ENCODE peak calls at places on chromosomes 5 and 9, in four cellular contexts. One of them, this sample, is unnamed.

GRCh38 chr5:140109050-140109817 is 4.7 kb upstream of the PURA start:
- DNase-seq in right cardiac atrium: peak; percentile 28
- DNase-seq in Karpas-422: no peak
- DNase-seq in right atrium auricular region: no peak
- DNase-seq in this sample: no peak

GRCh38 chr9:5869315-5870019 is 21.2 kb upstream of the MLANA start:
- DNase-seq in right cardiac atrium: no peak
- DNase-seq in Karpas-422: peak; percentile 73
- DNase-seq in right atrium auricular region: no peak
- DNase-seq in this sample: no peak

GRCh38 chr5:14258840-14259239 is 115.7 kb downstream of the TRIO start:
- DNase-seq in right cardiac atrium: no peak
- DNase-seq in Karpas-422: no peak
- DNase-seq in right atrium auricular region: no peak
- DNase-seq in this sample: no peak

GRCh38 chr5:74763504-74763903 is 3.4 kb downstream of the GFM2 start:
- DNase-seq in right cardiac atrium: no peak
- DNase-seq in Karpas-422: no peak
- DNase-seq in right atrium auricular region: no peak
- DNase-seq in this sample: no peak

GRCh38 chr9:131714821-131715220 is 25.1 kb downstream of the RAPGEF1 start:
- DNase-seq in right cardiac atrium: no peak
- DNase-seq in Karpas-422: no peak
- DNase-seq in right atrium auricular region: no peak
- DNase-seq in this sample: no peak

GRCh38 chr5:132008961-132009680 is 2.3 kb downstream of the ACSL6 start:
- DNase-seq in right cardiac atrium: no peak
- DNase-seq in Karpas-422: peak; percentile 44
- DNase-seq in right atrium auricular region: no peak
- DNase-seq in this sample: no peak

GRCh38 chr5:149423287-149424268 is 44.5 kb upstream of the IL17B start:
- DNase-seq in right cardiac atrium: peak; percentile 83
- DNase-seq in Karpas-422: no peak
- DNase-seq in right atrium auricular region: peak; percentile 73
- DNase-seq in this sample: no peak

GRCh38 chr9:108053555-108054061 is 564.0 kb upstream of the KLF4 start:
- DNase-seq in right cardiac atrium: peak; percentile 79
- DNase-seq in Karpas-422: no peak
- DNase-seq in right atrium auricular region: peak; percentile 84
- DNase-seq in this sample: no peak

GRCh38 chr5:93794954-93795353 is 53.6 kb upstream of the POU5F2 start:
- DNase-seq in right cardiac atrium: no peak
- DNase-seq in Karpas-422: no peak
- DNase-seq in right atrium auricular region: no peak
- DNase-seq in this sample: no peak

GRCh38 chr9:6354072-6354686 is 26.0 kb downstream of the TPD52L3 start:
- DNase-seq in right cardiac atrium: no peak
- DNase-seq in Karpas-422: peak; percentile 84
- DNase-seq in right atrium auricular region: no peak
- DNase-seq in this sample: no peak

GRCh38 chr9:6931913-6932312 is 174.1 kb downstream of the KDM4C start:
- DNase-seq in right cardiac atrium: peak; percentile 48
- DNase-seq in Karpas-422: no peak
- DNase-seq in right atrium auricular region: peak; percentile 66
- DNase-seq in this sample: no peak

GRCh38 chr5:310516-310915 is 11.0 kb upstream of the AHRR start:
- DNase-seq in right cardiac atrium: no peak
- DNase-seq in Karpas-422: no peak
- DNase-seq in right atrium auricular region: peak; percentile 32
- DNase-seq in this sample: no peak

GRCh38 chr5:55934117-55934613 is 60.6 kb downstream of the IL6ST start:
- DNase-seq in right cardiac atrium: no peak
- DNase-seq in Karpas-422: no peak
- DNase-seq in right atrium auricular region: no peak
- DNase-seq in this sample: no peak

GRCh38 chr9:122007837-122008236 is 85.3 kb downstream of the TTLL11 start:
- DNase-seq in right cardiac atrium: no peak
- DNase-seq in Karpas-422: no peak
- DNase-seq in right atrium auricular region: peak; percentile 28
- DNase-seq in this sample: peak; percentile 24

GRCh38 chr9:137787376-137787775 is 90.2 kb upstream of the CACNA1B start:
- DNase-seq in right cardiac atrium: no peak
- DNase-seq in Karpas-422: no peak
- DNase-seq in right atrium auricular region: no peak
- DNase-seq in this sample: no peak

GRCh38 chr5:126445502-126446174 is 22.4 kb downstream of the GRAMD2B start:
- DNase-seq in right cardiac atrium: no peak
- DNase-seq in Karpas-422: no peak
- DNase-seq in right atrium auricular region: no peak
- DNase-seq in this sample: no peak

GRCh38 chr9:129270205-129270604 is 92.1 kb upstream of the IER5L start:
- DNase-seq in right cardiac atrium: no peak
- DNase-seq in Karpas-422: no peak
- DNase-seq in right atrium auricular region: no peak
- DNase-seq in this sample: no peak

GRCh38 chr5:168401880-168402279 is 84.4 kb upstream of the RARS1 start:
- DNase-seq in right cardiac atrium: no peak
- DNase-seq in Karpas-422: no peak
- DNase-seq in right atrium auricular region: no peak
- DNase-seq in this sample: no peak

GRCh38 chr5:5270958-5271605 is 131.0 kb downstream of the ADAMTS16 start:
- DNase-seq in right cardiac atrium: peak; percentile 75
- DNase-seq in Karpas-422: no peak
- DNase-seq in right atrium auricular region: peak; percentile 70
- DNase-seq in this sample: peak; percentile 92

GRCh38 chr9:113349434-113350337 is at the start of gene BSPRY:
- DNase-seq in right cardiac atrium: no peak
- DNase-seq in Karpas-422: no peak
- DNase-seq in right atrium auricular region: no peak
- DNase-seq in this sample: no peak

GRCh38 chr5:149313151-149313841 is 32.0 kb upstream of the GRPEL2 start:
- DNase-seq in right cardiac atrium: no peak
- DNase-seq in Karpas-422: no peak
- DNase-seq in right atrium auricular region: no peak
- DNase-seq in this sample: no peak

GRCh38 chr9:18936094-18936871 is 96.7 kb downstream of the SAXO1 start:
- DNase-seq in right cardiac atrium: no peak
- DNase-seq in Karpas-422: no peak
- DNase-seq in right atrium auricular region: no peak
- DNase-seq in this sample: no peak

GRCh38 chr5:108432024-108432423 is 50.1 kb upstream of the FBXL17 start:
- DNase-seq in right cardiac atrium: no peak
- DNase-seq in Karpas-422: no peak
- DNase-seq in right atrium auricular region: no peak
- DNase-seq in this sample: no peak

GRCh38 chr9:32264171-32264862 is 120.1 kb upstream of the ACO1 start:
- DNase-seq in right cardiac atrium: no peak
- DNase-seq in Karpas-422: no peak
- DNase-seq in right atrium auricular region: no peak
- DNase-seq in this sample: no peak

GRCh38 chr9:120531683-120532300 is 48.2 kb downstream of the CDK5RAP2 start:
- DNase-seq in right cardiac atrium: no peak
- DNase-seq in Karpas-422: peak; percentile 73
- DNase-seq in right atrium auricular region: no peak
- DNase-seq in this sample: no peak

GRCh38 chr5:14463629-14464028 is 118.0 kb upstream of the OTULINL start:
- DNase-seq in right cardiac atrium: peak; percentile 47
- DNase-seq in Karpas-422: no peak
- DNase-seq in right atrium auricular region: no peak
- DNase-seq in this sample: no peak

GRCh38 chr5:180910735-180911134 is 11.8 kb downstream of the BTNL8 start:
- DNase-seq in right cardiac atrium: no peak
- DNase-seq in Karpas-422: no peak
- DNase-seq in right atrium auricular region: no peak
- DNase-seq in this sample: no peak

GRCh38 chr9:38025166-38025565 is 43.9 kb downstream of the SHB start:
- DNase-seq in right cardiac atrium: no peak
- DNase-seq in Karpas-422: peak; percentile 62
- DNase-seq in right atrium auricular region: no peak
- DNase-seq in this sample: no peak

GRCh38 chr9:38027714-38028113 is 41.3 kb downstream of the SHB start:
- DNase-seq in right cardiac atrium: peak; percentile 4
- DNase-seq in Karpas-422: no peak
- DNase-seq in right atrium auricular region: no peak
- DNase-seq in this sample: no peak

GRCh38 chr9:38024036-38024681 is 44.9 kb downstream of the SHB start:
- DNase-seq in right cardiac atrium: no peak
- DNase-seq in Karpas-422: peak; percentile 85
- DNase-seq in right atrium auricular region: no peak
- DNase-seq in this sample: no peak

GRCh38 chr9:38026840-38027527 is 42.0 kb downstream of the SHB start:
- DNase-seq in right cardiac atrium: no peak
- DNase-seq in Karpas-422: peak; percentile 62
- DNase-seq in right atrium auricular region: no peak
- DNase-seq in this sample: no peak

DNA sequence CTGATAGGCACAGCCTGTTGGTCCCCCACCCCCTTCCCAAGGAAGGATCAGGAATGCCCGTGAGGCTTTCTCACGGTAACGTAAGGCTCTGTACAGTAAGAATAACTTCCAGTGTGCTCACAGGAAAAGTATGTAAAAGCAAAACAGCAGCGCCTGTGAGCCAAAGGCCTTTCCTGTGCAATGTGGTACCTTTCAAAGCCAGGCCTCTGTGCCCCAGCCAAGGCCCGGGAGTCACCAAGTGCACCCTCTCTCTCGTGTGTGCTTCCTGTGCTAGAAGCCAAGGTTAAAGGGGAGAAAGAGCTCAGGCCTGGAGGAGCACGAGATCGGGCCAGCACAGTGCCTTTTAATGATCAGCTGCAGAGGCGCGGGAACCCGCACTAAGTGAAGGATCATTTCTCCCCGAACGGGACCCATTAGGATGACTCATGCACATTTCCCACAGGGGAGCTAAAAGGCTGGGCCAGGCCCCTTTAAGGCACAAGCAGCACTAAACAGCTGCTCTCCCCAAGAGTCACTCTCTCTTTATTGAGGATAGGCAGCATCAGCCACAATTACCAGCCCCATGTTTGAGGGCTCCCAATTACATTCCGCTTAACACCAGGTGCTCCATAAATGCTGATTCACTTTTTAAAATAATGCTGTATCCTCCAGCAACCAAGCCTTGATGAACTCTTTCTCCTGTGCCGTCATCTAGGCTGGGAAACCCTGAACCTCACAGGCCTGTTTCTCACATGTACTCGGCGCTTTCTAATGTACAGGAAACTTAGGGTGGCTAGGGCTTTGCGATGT is 42.8 kb downstream of the SHB start:
- DNase-seq in right cardiac atrium: no peak
- DNase-seq in Karpas-422: peak; percentile 91
- DNase-seq in right atrium auricular region: no peak
- DNase-seq in this sample: no peak
- H3K4me3 ChIP-seq in right cardiac atrium: no peak overlapping the region
- H3K4me3 ChIP-seq in Karpas-422: peak overlapping the region; percentile 55
- H3K4me3 ChIP-seq in right atrium auricular region: no peak overlapping the region
- H3K4me3 ChIP-seq in this sample: no peak overlapping the region

GRCh38 chr5:170333161-170333909 is 35.8 kb upstream of the LCP2 start:
- DNase-seq in right cardiac atrium: no peak
- DNase-seq in Karpas-422: no peak
- DNase-seq in right atrium auricular region: no peak
- DNase-seq in this sample: no peak

GRCh38 chr5:170338272-170338671 is 40.7 kb upstream of the LCP2 start:
- DNase-seq in right cardiac atrium: no peak
- DNase-seq in Karpas-422: no peak
- DNase-seq in right atrium auricular region: no peak
- DNase-seq in this sample: no peak

GRCh38 chr5:170337055-170337454 is 39.5 kb upstream of the LCP2 start:
- DNase-seq in right cardiac atrium: no peak
- DNase-seq in Karpas-422: no peak
- DNase-seq in right atrium auricular region: no peak
- DNase-seq in this sample: no peak

GRCh38 chr5:170338933-170339779 is 41.6 kb upstream of the LCP2 start:
- DNase-seq in right cardiac atrium: no peak
- DNase-seq in Karpas-422: peak; percentile 84
- DNase-seq in right atrium auricular region: no peak
- DNase-seq in this sample: no peak

GRCh38 chr5:170336065-170336464 is 38.5 kb upstream of the LCP2 start:
- DNase-seq in right cardiac atrium: no peak
- DNase-seq in Karpas-422: no peak
- DNase-seq in right atrium auricular region: no peak
- DNase-seq in this sample: no peak
- H3K4me1 ChIP-seq in right cardiac atrium: peaks cover 6% of the 10 kb centered on the region
- H3K4me1 ChIP-seq in Karpas-422: peaks cover 29% of the 10 kb centered on the region
- H3K4me1 ChIP-seq in right atrium auricular region: no peaks in the 10 kb centered on the region
- H3K4me1 ChIP-seq in this sample: peaks cover 7% of the 10 kb centered on the region

DNA sequence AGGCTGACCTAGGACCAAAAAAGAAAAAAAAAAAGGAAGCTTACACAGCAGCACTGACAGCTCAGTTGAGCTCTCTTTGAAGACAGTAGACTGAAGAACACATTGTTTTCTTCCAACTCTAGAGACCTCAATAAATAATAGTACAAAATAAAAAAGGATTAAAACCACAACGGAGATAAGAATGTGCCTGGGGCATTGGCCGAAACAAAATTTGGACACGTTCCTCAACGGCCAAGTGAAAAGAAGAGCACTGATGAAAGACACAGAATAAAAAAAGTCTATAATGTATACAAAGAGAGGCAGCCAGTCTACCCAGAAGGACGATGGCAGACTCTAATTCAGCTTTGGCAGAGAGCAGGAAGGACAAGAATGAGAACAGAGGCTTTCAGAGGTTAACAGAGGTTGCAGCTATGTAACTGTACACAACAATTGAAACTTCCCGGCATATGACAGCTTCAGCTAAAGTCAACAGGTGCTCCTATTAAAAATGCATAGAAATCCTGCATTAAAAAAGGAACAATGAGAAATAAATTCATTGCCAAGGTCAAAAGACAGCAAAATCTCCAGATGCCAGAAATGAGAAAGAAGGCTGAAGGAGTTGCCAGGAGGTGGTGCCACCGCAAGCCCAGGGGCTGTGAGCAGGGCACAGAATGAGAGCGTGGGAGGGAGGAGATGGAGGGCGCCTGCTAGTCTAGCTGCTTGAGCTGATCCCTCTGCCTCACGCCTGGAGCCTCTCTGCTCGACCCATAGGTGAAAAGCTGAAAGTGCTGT is 113.9 kb downstream of the DCP2 start:
- DNase-seq in right cardiac atrium: peak; percentile 66
- DNase-seq in Karpas-422: no peak
- DNase-seq in right atrium auricular region: no peak
- DNase-seq in this sample: no peak
- H3K4me3 ChIP-seq in right cardiac atrium: no peak overlapping the region
- H3K4me3 ChIP-seq in Karpas-422: no peak overlapping the region
- H3K4me3 ChIP-seq in right atrium auricular region: no peak overlapping the region
- H3K4me3 ChIP-seq in this sample: no peak overlapping the region

GRCh38 chr9:134346840-134347239 is 20.6 kb downstream of the RXRA start:
- DNase-seq in right cardiac atrium: no peak
- DNase-seq in Karpas-422: no peak
- DNase-seq in right atrium auricular region: no peak
- DNase-seq in this sample: no peak
- H3K4me1 ChIP-seq in right cardiac atrium: peaks cover 31% of the 10 kb centered on the region
- H3K4me1 ChIP-seq in Karpas-422: peaks cover 21% of the 10 kb centered on the region
- H3K4me1 ChIP-seq in right atrium auricular region: no peaks in the 10 kb centered on the region
- H3K4me1 ChIP-seq in this sample: peaks cover 100% of the 10 kb centered on the region

This sample was measured in esophagus muscularis mucosa.